ENCODE peak calls at places on chromosomes 6 and 20, in ten cellular contexts. O, L, G, P, U, F, D, K, Q and S are unnamed samples.

GRCh38 chr20:11935754-11936551 is 18.3 kb downstream of the BTBD3 start:
- DNase-seq in G (no peak), Q (no peak), D (no peak), L (no peak), U (no peak), O (no peak), K (no peak), P (no peak), F (no peak), S (no peak)

GRCh38 chr6:17601389-17601703 is 1.2 kb downstream of the FAM8A1 start:
- DNase-seq in Q (peak), L (no peak), D (peak), O (no peak), K (no peak), U (no peak), F (no peak), G (no peak), P (no peak), S (peak)

GRCh38 chr20:23680151-23680550 is 8.7 kb downstream of the CST4 start:
- DNase-seq in F (no peak), O (no peak), K (no peak), P (peak), Q (no peak), G (no peak), U (no peak), D (no peak), L (no peak), S (no peak)

GRCh38 chr6:135146160-135146920 is 34.8 kb upstream of the MYB start:
- DNase-seq in F (no peak), L (no peak), P (no peak), O (no peak), U (no peak), K (no peak), Q (no peak), D (peak), G (no peak), S (peak)

GRCh38 chr6:94535798-94536197 is 1041.5 kb upstream of the MANEA start:
- DNase-seq in U (no peak), D (no peak), K (no peak), F (no peak), Q (no peak), L (no peak), P (no peak), G (no peak), O (no peak), S (no peak)

GRCh38 chr6:146975093-146975492 is 229.1 kb upstream of the STXBP5 start:
- DNase-seq in G (no peak), P (no peak), U (no peak), D (no peak), K (no peak), O (no peak), F (no peak), Q (no peak), L (no peak), S (no peak)

GRCh38 chr6:149834513-149835481 is 29.4 kb downstream of the LRP11 start:
- DNase-seq in P (peak), U (no peak), L (peak), K (peak), G (peak), F (peak), D (peak), Q (peak), O (peak), S (peak)

GRCh38 chr6:150345786-150346185 is 23.0 kb upstream of the IYD start:
- DNase-seq in Q (no peak), G (no peak), U (no peak), P (no peak), K (no peak), D (no peak), L (no peak), O (no peak), F (no peak), S (peak)

GRCh38 chr6:90790696-90791095 is 203.8 kb upstream of the MAP3K7 start:
- DNase-seq in D (peak), U (no peak), L (no peak), K (no peak), Q (peak), G (no peak), P (peak), O (no peak), F (no peak), S (peak)

GRCh38 chr6:26475823-26476729 is 18.3 kb downstream of the BTN2A1 start:
- DNase-seq in L (no peak), U (no peak), F (no peak), D (peak), Q (peak), K (no peak), O (no peak), P (no peak), G (no peak), S (peak)

GRCh38 chr20:10111144-10111771 is 76.5 kb downstream of the ANKEF1 start:
- DNase-seq in D (no peak), G (no peak), F (no peak), Q (no peak), L (no peak), P (no peak), U (no peak), O (no peak), K (no peak), S (no peak)

GRCh38 chr6:24358219-24358821 is 461 bp upstream of the DCDC2 start:
- DNase-seq in D (no peak), Q (no peak), O (no peak), P (no peak), G (no peak), U (no peak), F (no peak), L (peak), K (no peak), S (no peak)

GRCh38 chr6:13275435-13275989 is 52.8 kb downstream of the TBC1D7 start:
- DNase-seq in F (no peak), L (no peak), K (no peak), Q (no peak), P (no peak), O (no peak), U (no peak), G (no peak), D (no peak), S (no peak)
- TF ChIP-seq CTCF in F (no peak), L (no peak), K (no peak), Q (no peak), P (no peak), O (no peak), U (no peak), G (no peak), D (no peak), S (no peak)

GRCh38 chr6:114085206-114085605 is 114.3 kb upstream of the HDAC2 start:
- DNase-seq in K (no peak), U (no peak), Q (peak), F (no peak), O (no peak), P (peak), L (no peak), D (peak), G (no peak), S (peak)

GRCh38 chr6:114090626-114091025 is 119.7 kb upstream of the HDAC2 start:
- DNase-seq in P (no peak), G (no peak), L (no peak), D (no peak), U (no peak), K (no peak), Q (peak), O (no peak), F (no peak), S (no peak)

GRCh38 chr6:114083251-114083650 is 112.3 kb upstream of the HDAC2 start:
- DNase-seq in L (no peak), F (no peak), Q (no peak), O (no peak), U (no peak), D (no peak), P (no peak), G (no peak), K (no peak), S (no peak)

GRCh38 chr6:114084327-114084890 is 113.5 kb upstream of the HDAC2 start:
- DNase-seq in D (no peak), K (no peak), F (no peak), P (no peak), G (no peak), U (no peak), Q (peak), L (no peak), O (no peak), S (peak)

DNA sequence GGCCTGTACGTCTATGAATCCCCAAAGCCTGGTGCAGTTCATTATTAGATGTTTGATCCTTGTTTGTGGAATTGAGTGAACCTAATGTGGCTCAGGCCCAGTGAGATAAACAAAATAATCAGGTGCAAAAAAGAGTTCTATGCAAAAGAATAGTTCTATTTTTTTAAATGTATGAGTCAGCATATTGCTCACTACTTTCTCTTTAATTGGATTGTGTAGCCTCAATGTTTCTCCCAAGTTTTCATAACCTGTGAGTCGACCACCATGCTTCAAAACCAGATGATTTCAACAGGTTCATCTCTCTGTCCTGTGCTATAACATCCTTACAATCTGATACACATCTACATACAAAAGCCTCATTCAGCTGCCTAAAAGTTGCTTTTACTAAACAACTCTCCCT is 116.5 kb upstream of the HDAC2 start:
- DNase-seq in Q (peak), P (no peak), D (peak), O (no peak), G (no peak), K (no peak), U (no peak), L (no peak), F (no peak), S (peak)
- H3K4me3 ChIP-seq in Q (no peak), P (no peak), D (no peak), O (no peak), G (no peak), K (no peak), U (no peak), L (no peak), F (no peak), S (no peak)

GRCh38 chr6:72140795-72141194 is 254.4 kb downstream of the RIMS1 start:
- DNase-seq in U (no peak), L (no peak), G (no peak), K (no peak), Q (peak), D (peak), F (no peak), O (peak), P (peak), S (peak)
- TF ChIP-seq CTCF in U (no peak), L (no peak), G (no peak), K (no peak), Q (no peak), D (peak), F (no peak), O (peak), P (no peak), S (no peak)

GRCh38 chr6:125751334-125751916 is 2.0 kb downstream of the HEY2 start:
- DNase-seq in Q (no peak), G (no peak), K (no peak), U (no peak), L (no peak), P (no peak), F (no peak), D (no peak), O (no peak), S (no peak)
- H3K4me3 ChIP-seq in Q (no peak), G (peak), K (no peak), U (no peak), L (no peak), P (no peak), F (no peak), D (no peak), O (no peak), S (no peak)

DNA sequence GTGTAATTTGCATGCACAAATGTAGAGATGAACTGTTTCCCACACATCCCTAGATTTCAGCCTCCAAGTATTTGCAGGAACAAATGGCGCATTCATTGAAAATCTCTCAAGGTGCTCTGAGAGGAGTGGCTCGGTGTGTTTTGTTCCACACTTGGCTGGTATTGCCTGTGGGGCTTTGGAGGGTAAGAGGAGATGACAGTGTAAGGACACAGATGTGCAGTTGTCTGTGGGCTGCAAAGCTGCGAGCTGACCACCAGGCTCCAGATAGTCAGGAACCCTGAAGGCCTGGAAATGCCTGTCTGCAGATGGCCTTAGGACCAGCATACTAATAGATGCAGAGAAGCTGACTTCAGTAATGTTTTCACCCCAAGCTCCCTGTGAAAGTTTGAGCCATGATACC is 57.7 kb upstream of the PBOV1 start:
- DNase-seq in U (no peak), P (no peak), K (no peak), F (no peak), G (no peak), D (no peak), L (no peak), Q (no peak), O (no peak), S (no peak)
- TF ChIP-seq CTCF in U (no peak), P (no peak), K (no peak), F (no peak), G (no peak), D (no peak), L (no peak), Q (no peak), O (no peak), S (no peak)

GRCh38 chr6:137878810-137879285 is 11.8 kb downstream of the TNFAIP3 start:
- DNase-seq in F (no peak), D (no peak), L (no peak), O (no peak), K (no peak), P (no peak), G (no peak), U (peak), Q (no peak), S (no peak)
- H3K4me3 ChIP-seq in F (no peak), D (no peak), L (no peak), O (no peak), K (no peak), P (no peak), G (no peak), U (no peak), Q (no peak), S (no peak)